ENCODE peak calls at places on chromosomes 2 and 18, in six cellular contexts. One of them, this sample, is unnamed.

GRCh38 chr18:23155537-23155936 is 20.3 kb downstream of the CABLES1 start:
- DNase-seq in Daoy: peak; percentile 40
- DNase-seq in NCI-H1105 treated with DMSO at 0.1 percent for 48 hours: no peak
- DNase-seq in breast epithelium: no peak
- DNase-seq in mucosa of descending colon: no peak
- DNase-seq in NCI-H460: no peak
- DNase-seq in this sample: no peak

GRCh38 chr2:188974184-188974583 is at the start of gene COL3A1:
- DNase-seq in Daoy: no peak
- DNase-seq in NCI-H1105 treated with DMSO at 0.1 percent for 48 hours: no peak
- DNase-seq in breast epithelium: no peak
- DNase-seq in mucosa of descending colon: no peak
- DNase-seq in NCI-H460: no peak
- DNase-seq in this sample: no peak

GRCh38 chr18:46502444-46502843 is 154.6 kb downstream of the LOXHD1 start:
- DNase-seq in Daoy: no peak
- DNase-seq in NCI-H1105 treated with DMSO at 0.1 percent for 48 hours: no peak
- DNase-seq in breast epithelium: no peak
- DNase-seq in mucosa of descending colon: no peak
- DNase-seq in NCI-H460: peak; percentile 12
- DNase-seq in this sample: no peak

GRCh38 chr2:121382744-121383143 is 97.7 kb upstream of the TFCP2L1 start:
- DNase-seq in Daoy: no peak
- DNase-seq in NCI-H1105 treated with DMSO at 0.1 percent for 48 hours: no peak
- DNase-seq in breast epithelium: no peak
- DNase-seq in mucosa of descending colon: no peak
- DNase-seq in NCI-H460: no peak
- DNase-seq in this sample: no peak

GRCh38 chr2:35125871-35126270 is 1229.7 kb upstream of the CRIM1 start:
- DNase-seq in Daoy: no peak
- DNase-seq in NCI-H1105 treated with DMSO at 0.1 percent for 48 hours: no peak
- DNase-seq in breast epithelium: no peak
- DNase-seq in mucosa of descending colon: no peak
- DNase-seq in NCI-H460: no peak
- DNase-seq in this sample: no peak

GRCh38 chr2:25259744-25260124 is 82.0 kb downstream of the DNMT3A start:
- DNase-seq in Daoy: no peak
- DNase-seq in NCI-H1105 treated with DMSO at 0.1 percent for 48 hours: no peak
- DNase-seq in breast epithelium: no peak
- DNase-seq in mucosa of descending colon: no peak
- DNase-seq in NCI-H460: no peak
- DNase-seq in this sample: no peak

GRCh38 chr2:160440888-160441287 is 52.7 kb downstream of the RBMS1 start:
- DNase-seq in Daoy: no peak
- DNase-seq in NCI-H1105 treated with DMSO at 0.1 percent for 48 hours: peak; percentile 51
- DNase-seq in breast epithelium: no peak
- DNase-seq in mucosa of descending colon: no peak
- DNase-seq in NCI-H460: no peak
- DNase-seq in this sample: no peak

GRCh38 chr2:173578404-173579092 is 223.9 kb downstream of the CDCA7 start:
- DNase-seq in Daoy: no peak
- DNase-seq in NCI-H1105 treated with DMSO at 0.1 percent for 48 hours: no peak
- DNase-seq in breast epithelium: no peak
- DNase-seq in mucosa of descending colon: no peak
- DNase-seq in NCI-H460: no peak
- DNase-seq in this sample: no peak

This sample was measured in stimulated activated effector memory CD8-positive, alpha-beta T cell treated with anti-CD3 and anti-CD28 coated beads, Interleukin-12 subunit alpha, Interleukin-12 subunit beta, amount 100 ng/mL, for 72 hours.